ENCODE peak calls at places on chromosomes 3 and 15, in seven cellular contexts. L is fibroblast of pulmonary artery, I is B cell, Q is HFF-Myc, C is IMR-90, U is nephron progenitor cell, Y is psoas muscle. O is an unnamed sample.

GRCh38 chr3:115727135-115727534 is 103.8 kb downstream of the GAP43 start:
- DNase-seq in I (no peak), L (no peak), Y (no peak), Q (no peak), U (no peak), C (no peak), O (no peak)

GRCh38 chr3:136249593-136250225 is 431 bp upstream of the PCCB start:
- DNase-seq in I (no peak), U (no peak), Q (no peak), L (no peak), Y (no peak), C (no peak), O (no peak)

GRCh38 chr3:169678122-169678521 is 14.6 kb upstream of the MECOM start:
- DNase-seq in L (no peak), I (no peak), Q (no peak), U (no peak), C (no peak), Y (no peak), O (no peak)

GRCh38 chr3:23612296-23612891 is 193.4 kb upstream of the UBE2E1 start:
- DNase-seq in Q (no peak), Y (peak), L (peak), I (no peak), U (no peak), C (peak), O (no peak)

GRCh38 chr15:74394090-74394846 is 26.8 kb upstream of the CYP11A1 start:
- DNase-seq in I (no peak), Q (no peak), C (no peak), Y (no peak), U (no peak), L (no peak), O (no peak)

GRCh38 chr15:45831787-45832186 is 197.0 kb downstream of the SQOR start:
- DNase-seq in L (no peak), I (no peak), Y (no peak), Q (no peak), C (no peak), U (no peak), O (no peak)

GRCh38 chr15:47812436-47813109 is 95.3 kb downstream of the SEMA6D start:
- DNase-seq in Y (no peak), Q (no peak), I (no peak), L (peak), C (peak), U (no peak), O (no peak)

GRCh38 chr15:69955240-69955894 is 142.3 kb downstream of the TLE3 start:
- DNase-seq in I (no peak), Q (no peak), Y (no peak), L (no peak), U (no peak), C (no peak), O (no peak)

GRCh38 chr3:160040181-160040580 is 51.5 kb downstream of the IL12A start:
- DNase-seq in C (peak), U (no peak), Y (no peak), Q (no peak), I (no peak), L (no peak), O (no peak)

GRCh38 chr15:62848631-62849050 is 193.9 kb upstream of the TPM1 start:
- DNase-seq in Y (no peak), L (peak), I (no peak), U (no peak), C (peak), Q (no peak), O (no peak)

GRCh38 chr3:43866529-43867353 is 176.0 kb downstream of the ABHD5 start:
- DNase-seq in I (peak), L (peak), C (peak), Q (no peak), Y (no peak), U (no peak), O (no peak)

GRCh38 chr3:135887220-135887619 is 78.3 kb upstream of the PPP2R3A start:
- DNase-seq in Y (no peak), C (peak), L (no peak), U (no peak), I (no peak), Q (peak), O (no peak)

GRCh38 chr3:9646800-9647152 is 2.5 kb upstream of the MTMR14 start:
- DNase-seq in L (no peak), Y (no peak), Q (no peak), C (no peak), U (no peak), I (no peak), O (no peak)

GRCh38 chr3:51954120-51954519 is 1.1 kb upstream of the GPR62 start:
- DNase-seq in L (no peak), Y (no peak), Q (no peak), C (no peak), I (no peak), U (no peak), O (no peak)

GRCh38 chr3:51955175-51955892 is at the start of gene GPR62:
- DNase-seq in L (no peak), U (no peak), I (no peak), Q (no peak), Y (peak), C (no peak), O (no peak)

GRCh38 chr3:51954713-51955112 is 468 bp upstream of the GPR62 start:
- DNase-seq in Q (no peak), Y (no peak), U (no peak), I (no peak), C (no peak), L (no peak), O (no peak)

GRCh38 chr3:51957520-51958205 is 2.5 kb downstream of the GPR62 start:
- DNase-seq in Q (no peak), I (no peak), Y (no peak), L (no peak), U (no peak), C (no peak), O (no peak)

DNA sequence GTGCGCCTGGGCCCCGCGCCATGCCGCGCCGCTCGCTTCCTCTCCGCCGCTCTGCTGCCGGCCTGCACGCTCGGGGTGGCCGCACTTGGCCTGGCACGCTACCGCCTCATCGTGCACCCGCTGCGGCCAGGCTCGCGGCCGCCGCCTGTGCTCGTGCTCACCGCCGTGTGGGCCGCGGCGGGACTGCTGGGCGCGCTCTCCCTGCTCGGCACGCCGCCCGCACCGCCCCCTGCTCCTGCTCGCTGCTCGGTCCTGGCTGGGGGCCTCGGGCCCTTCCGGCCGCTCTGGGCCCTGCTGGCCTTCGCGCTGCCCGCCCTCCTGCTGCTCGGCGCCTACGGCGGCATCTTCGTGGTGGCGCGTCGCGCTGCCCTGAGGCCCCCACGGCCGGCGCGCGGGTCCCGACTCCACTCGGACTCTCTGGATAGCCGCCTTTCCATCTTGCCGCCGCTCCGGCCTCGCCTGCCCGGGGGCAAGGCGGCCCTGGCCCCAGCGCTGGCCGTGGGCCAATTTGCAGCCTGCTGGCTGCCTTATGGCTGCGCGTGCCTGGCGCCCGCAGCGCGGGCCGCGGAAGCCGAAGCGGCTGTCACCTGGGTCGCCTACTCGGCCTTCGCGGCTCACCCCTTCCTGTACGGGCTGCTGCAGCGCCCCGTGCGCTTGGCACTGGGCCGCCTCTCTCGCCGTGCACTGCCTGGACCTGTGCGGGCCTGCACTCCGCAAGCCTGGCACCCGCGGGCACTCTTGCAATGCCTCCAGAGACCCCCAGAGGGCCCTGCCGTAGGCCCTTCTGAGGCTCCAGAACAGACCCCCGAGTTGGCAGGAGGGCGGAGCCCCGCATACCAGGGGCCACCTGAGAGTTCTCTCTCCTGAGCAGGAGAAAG is 951 bp downstream of the GPR62 start:
- DNase-seq in I (peak), L (peak), Y (peak), Q (no peak), U (peak), C (no peak), O (peak)
- TF ChIP-seq CTCF in I (peak), L (peak), Y (peak), Q (peak), U (peak), C (peak), O (peak)

GRCh38 chr3:31345581-31345980 is 187.1 kb upstream of the STT3B start:
- DNase-seq in Q (no peak), U (no peak), L (no peak), Y (no peak), I (no peak), C (no peak), O (no peak)

GRCh38 chr3:31346542-31346979 is 186.2 kb upstream of the STT3B start:
- DNase-seq in Q (no peak), U (no peak), Y (no peak), I (no peak), C (no peak), L (no peak), O (no peak)

GRCh38 chr3:31343075-31343474 is 189.7 kb upstream of the STT3B start:
- DNase-seq in U (no peak), L (no peak), I (no peak), Q (no peak), Y (no peak), C (no peak), O (no peak)

GRCh38 chr3:31341130-31341529 is 191.6 kb upstream of the STT3B start:
- DNase-seq in I (no peak), Q (no peak), L (no peak), Y (no peak), C (no peak), U (peak), O (no peak)
- TF ChIP-seq CTCF in I (no peak), Q (no peak), L (peak), Y (no peak), C (no peak), U (no peak), O (no peak)

GRCh38 chr3:76482510-76482909 is 557.4 kb upstream of the ROBO2 start:
- DNase-seq in Y (no peak), Q (no peak), L (no peak), U (no peak), I (no peak), C (no peak), O (no peak)

GRCh38 chr3:76490064-76490463 is 549.8 kb upstream of the ROBO2 start:
- DNase-seq in Q (no peak), U (no peak), C (no peak), I (no peak), L (no peak), Y (no peak), O (no peak)

GRCh38 chr3:76487446-76487845 is 552.5 kb upstream of the ROBO2 start:
- DNase-seq in L (no peak), C (peak), U (no peak), I (no peak), Y (no peak), Q (no peak), O (no peak)
- TF ChIP-seq CTCF in L (no peak), C (no peak), U (no peak), I (no peak), Y (no peak), Q (no peak), O (no peak)

DNA sequence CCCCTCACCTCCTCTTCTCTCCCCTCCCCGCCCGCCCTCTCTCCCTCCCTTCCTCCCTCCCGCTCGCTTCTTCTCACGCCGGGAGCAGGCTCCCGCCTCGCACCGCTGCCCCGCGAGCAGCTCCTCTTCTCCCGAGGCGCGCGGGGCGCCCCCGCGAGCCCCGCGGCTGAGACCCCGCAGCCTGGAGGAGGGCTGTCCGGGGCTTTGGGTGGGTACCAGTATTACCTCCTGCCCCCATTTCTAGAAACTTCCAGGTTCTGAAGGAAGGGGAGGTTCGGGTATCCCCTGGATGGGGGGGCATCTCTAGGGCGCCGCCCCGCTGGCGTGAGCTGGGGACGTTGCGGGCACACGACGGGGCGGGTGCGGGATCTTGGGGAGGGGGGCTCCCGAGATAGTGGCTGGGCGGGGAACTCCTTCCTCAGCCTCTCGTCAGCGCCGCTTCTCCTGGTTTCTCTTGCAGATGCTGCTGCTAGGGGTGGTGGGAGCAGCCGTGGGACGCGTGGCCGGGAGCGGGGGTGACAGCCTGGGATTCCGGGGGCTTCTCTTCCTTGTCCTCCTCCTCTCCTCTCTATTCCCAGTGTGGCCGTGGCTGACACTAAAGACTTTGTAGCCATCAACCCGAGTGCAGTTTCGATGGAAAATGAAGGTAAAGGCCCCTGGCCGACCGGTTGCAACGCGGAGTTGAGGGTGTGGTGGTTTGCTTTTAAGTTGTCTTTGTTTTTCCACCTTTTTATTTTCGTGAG is 417 bp downstream of the ATP2C1 start:
- DNase-seq in C (no peak), L (peak), Y (peak), I (peak), U (peak), Q (no peak), O (peak)
- TF ChIP-seq CTCF in C (no peak), L (no peak), Y (no peak), I (no peak), U (no peak), Q (no peak), O (no peak)

O was measured in neural crest cell.